ENCODE peak calls at places on chromosomes 3 and 15, in eight cellular contexts. One of them, this sample, is unnamed.

GRCh38 chr15:101781927-101782326 is 21.4 kb upstream of the OR4F6 start:
- DNase-seq in stimulated activated CD8-positive, alpha-beta memory T cell treated with anti-CD3 and anti-CD28 coated beads, Interleukin-7, amount 100 ng/mL, for 4 hours: no peak
- DNase-seq in stimulated activated naive B cell treated with anti-CD40 and anti-IgM and Interleukin-4, amounts not matched to agents 10 μg/mL and 1 μg/mL and 100 μg/mL, for 72 hours: no peak
- DNase-seq in stimulated activated CD4-positive, alpha-beta T cell treated with anti-CD3 and anti-CD28 coated beads, Interleukin-12 subunit alpha, Interleukin-12 subunit beta, amount 100 ng/mL, for 4 hours: no peak
- DNase-seq in H9: peak
- DNase-seq in CD8-positive, alpha-beta memory T cell: no peak
- DNase-seq in HFFc6: no peak
- DNase-seq in Peyer's patch: no peak
- DNase-seq in this sample: no peak

GRCh38 chr15:69823223-69823907 is 274.4 kb downstream of the TLE3 start:
- DNase-seq in stimulated activated CD8-positive, alpha-beta memory T cell treated with anti-CD3 and anti-CD28 coated beads, Interleukin-7, amount 100 ng/mL, for 4 hours: no peak
- DNase-seq in stimulated activated naive B cell treated with anti-CD40 and anti-IgM and Interleukin-4, amounts not matched to agents 10 μg/mL and 1 μg/mL and 100 μg/mL, for 72 hours: no peak
- DNase-seq in stimulated activated CD4-positive, alpha-beta T cell treated with anti-CD3 and anti-CD28 coated beads, Interleukin-12 subunit alpha, Interleukin-12 subunit beta, amount 100 ng/mL, for 4 hours: no peak
- DNase-seq in H9: no peak
- DNase-seq in CD8-positive, alpha-beta memory T cell: no peak
- DNase-seq in HFFc6: peak
- DNase-seq in Peyer's patch: no peak
- DNase-seq in this sample: no peak

GRCh38 chr3:157089455-157090221 is 70.3 kb downstream of the CCNL1 start:
- DNase-seq in stimulated activated CD8-positive, alpha-beta memory T cell treated with anti-CD3 and anti-CD28 coated beads, Interleukin-7, amount 100 ng/mL, for 4 hours: no peak
- DNase-seq in stimulated activated naive B cell treated with anti-CD40 and anti-IgM and Interleukin-4, amounts not matched to agents 10 μg/mL and 1 μg/mL and 100 μg/mL, for 72 hours: peak
- DNase-seq in stimulated activated CD4-positive, alpha-beta T cell treated with anti-CD3 and anti-CD28 coated beads, Interleukin-12 subunit alpha, Interleukin-12 subunit beta, amount 100 ng/mL, for 4 hours: peak
- DNase-seq in H9: no peak
- DNase-seq in CD8-positive, alpha-beta memory T cell: peak
- DNase-seq in HFFc6: no peak
- DNase-seq in Peyer's patch: peak
- DNase-seq in this sample: no peak

GRCh38 chr15:58438956-58439355 is 7.2 kb downstream of the LIPC start:
- DNase-seq in stimulated activated CD8-positive, alpha-beta memory T cell treated with anti-CD3 and anti-CD28 coated beads, Interleukin-7, amount 100 ng/mL, for 4 hours: no peak
- DNase-seq in stimulated activated naive B cell treated with anti-CD40 and anti-IgM and Interleukin-4, amounts not matched to agents 10 μg/mL and 1 μg/mL and 100 μg/mL, for 72 hours: no peak
- DNase-seq in stimulated activated CD4-positive, alpha-beta T cell treated with anti-CD3 and anti-CD28 coated beads, Interleukin-12 subunit alpha, Interleukin-12 subunit beta, amount 100 ng/mL, for 4 hours: no peak
- DNase-seq in H9: peak
- DNase-seq in CD8-positive, alpha-beta memory T cell: no peak
- DNase-seq in HFFc6: peak
- DNase-seq in Peyer's patch: no peak
- DNase-seq in this sample: peak

GRCh38 chr15:92898988-92899909 is 875 bp upstream of the CHD2 start:
- DNase-seq in stimulated activated CD8-positive, alpha-beta memory T cell treated with anti-CD3 and anti-CD28 coated beads, Interleukin-7, amount 100 ng/mL, for 4 hours: no peak
- DNase-seq in stimulated activated naive B cell treated with anti-CD40 and anti-IgM and Interleukin-4, amounts not matched to agents 10 μg/mL and 1 μg/mL and 100 μg/mL, for 72 hours: no peak
- DNase-seq in stimulated activated CD4-positive, alpha-beta T cell treated with anti-CD3 and anti-CD28 coated beads, Interleukin-12 subunit alpha, Interleukin-12 subunit beta, amount 100 ng/mL, for 4 hours: no peak
- DNase-seq in H9: no peak
- DNase-seq in CD8-positive, alpha-beta memory T cell: no peak
- DNase-seq in HFFc6: no peak
- DNase-seq in Peyer's patch: no peak
- DNase-seq in this sample: no peak

GRCh38 chr15:66138096-66138783 is 115.3 kb downstream of the MEGF11 start:
- DNase-seq in stimulated activated CD8-positive, alpha-beta memory T cell treated with anti-CD3 and anti-CD28 coated beads, Interleukin-7, amount 100 ng/mL, for 4 hours: no peak
- DNase-seq in stimulated activated naive B cell treated with anti-CD40 and anti-IgM and Interleukin-4, amounts not matched to agents 10 μg/mL and 1 μg/mL and 100 μg/mL, for 72 hours: no peak
- DNase-seq in stimulated activated CD4-positive, alpha-beta T cell treated with anti-CD3 and anti-CD28 coated beads, Interleukin-12 subunit alpha, Interleukin-12 subunit beta, amount 100 ng/mL, for 4 hours: no peak
- DNase-seq in H9: no peak
- DNase-seq in CD8-positive, alpha-beta memory T cell: no peak
- DNase-seq in HFFc6: no peak
- DNase-seq in Peyer's patch: no peak
- DNase-seq in this sample: no peak

GRCh38 chr3:12583280-12583679 is 26.4 kb downstream of the MKRN2 start:
- DNase-seq in stimulated activated CD8-positive, alpha-beta memory T cell treated with anti-CD3 and anti-CD28 coated beads, Interleukin-7, amount 100 ng/mL, for 4 hours: no peak
- DNase-seq in stimulated activated naive B cell treated with anti-CD40 and anti-IgM and Interleukin-4, amounts not matched to agents 10 μg/mL and 1 μg/mL and 100 μg/mL, for 72 hours: no peak
- DNase-seq in stimulated activated CD4-positive, alpha-beta T cell treated with anti-CD3 and anti-CD28 coated beads, Interleukin-12 subunit alpha, Interleukin-12 subunit beta, amount 100 ng/mL, for 4 hours: no peak
- DNase-seq in H9: no peak
- DNase-seq in CD8-positive, alpha-beta memory T cell: no peak
- DNase-seq in HFFc6: no peak
- DNase-seq in Peyer's patch: no peak
- DNase-seq in this sample: no peak

GRCh38 chr3:168973206-168973605 is 690.3 kb downstream of the MECOM start:
- DNase-seq in stimulated activated CD8-positive, alpha-beta memory T cell treated with anti-CD3 and anti-CD28 coated beads, Interleukin-7, amount 100 ng/mL, for 4 hours: no peak
- DNase-seq in stimulated activated naive B cell treated with anti-CD40 and anti-IgM and Interleukin-4, amounts not matched to agents 10 μg/mL and 1 μg/mL and 100 μg/mL, for 72 hours: no peak
- DNase-seq in stimulated activated CD4-positive, alpha-beta T cell treated with anti-CD3 and anti-CD28 coated beads, Interleukin-12 subunit alpha, Interleukin-12 subunit beta, amount 100 ng/mL, for 4 hours: no peak
- DNase-seq in H9: no peak
- DNase-seq in CD8-positive, alpha-beta memory T cell: no peak
- DNase-seq in HFFc6: no peak
- DNase-seq in Peyer's patch: no peak
- DNase-seq in this sample: no peak

GRCh38 chr15:39920510-39921273 is 626 bp upstream of the GPR176 start:
- DNase-seq in stimulated activated CD8-positive, alpha-beta memory T cell treated with anti-CD3 and anti-CD28 coated beads, Interleukin-7, amount 100 ng/mL, for 4 hours: peak
- DNase-seq in stimulated activated naive B cell treated with anti-CD40 and anti-IgM and Interleukin-4, amounts not matched to agents 10 μg/mL and 1 μg/mL and 100 μg/mL, for 72 hours: peak
- DNase-seq in stimulated activated CD4-positive, alpha-beta T cell treated with anti-CD3 and anti-CD28 coated beads, Interleukin-12 subunit alpha, Interleukin-12 subunit beta, amount 100 ng/mL, for 4 hours: peak
- DNase-seq in H9: peak
- DNase-seq in CD8-positive, alpha-beta memory T cell: peak
- DNase-seq in HFFc6: peak
- DNase-seq in Peyer's patch: peak
- DNase-seq in this sample: peak

GRCh38 chr15:78726870-78727551 is 84.3 kb downstream of the ADAMTS7 start:
- DNase-seq in stimulated activated CD8-positive, alpha-beta memory T cell treated with anti-CD3 and anti-CD28 coated beads, Interleukin-7, amount 100 ng/mL, for 4 hours: no peak
- DNase-seq in stimulated activated naive B cell treated with anti-CD40 and anti-IgM and Interleukin-4, amounts not matched to agents 10 μg/mL and 1 μg/mL and 100 μg/mL, for 72 hours: no peak
- DNase-seq in stimulated activated CD4-positive, alpha-beta T cell treated with anti-CD3 and anti-CD28 coated beads, Interleukin-12 subunit alpha, Interleukin-12 subunit beta, amount 100 ng/mL, for 4 hours: no peak
- DNase-seq in H9: peak
- DNase-seq in CD8-positive, alpha-beta memory T cell: no peak
- DNase-seq in HFFc6: no peak
- DNase-seq in Peyer's patch: no peak
- DNase-seq in this sample: no peak

GRCh38 chr15:55282284-55282833 is 7.3 kb downstream of the RAB27A start:
- DNase-seq in stimulated activated CD8-positive, alpha-beta memory T cell treated with anti-CD3 and anti-CD28 coated beads, Interleukin-7, amount 100 ng/mL, for 4 hours: no peak
- DNase-seq in stimulated activated naive B cell treated with anti-CD40 and anti-IgM and Interleukin-4, amounts not matched to agents 10 μg/mL and 1 μg/mL and 100 μg/mL, for 72 hours: no peak
- DNase-seq in stimulated activated CD4-positive, alpha-beta T cell treated with anti-CD3 and anti-CD28 coated beads, Interleukin-12 subunit alpha, Interleukin-12 subunit beta, amount 100 ng/mL, for 4 hours: no peak
- DNase-seq in H9: no peak
- DNase-seq in CD8-positive, alpha-beta memory T cell: peak
- DNase-seq in HFFc6: peak
- DNase-seq in Peyer's patch: no peak
- DNase-seq in this sample: no peak

GRCh38 chr15:41610048-41610447 is 50.2 kb upstream of the MGA start:
- DNase-seq in stimulated activated CD8-positive, alpha-beta memory T cell treated with anti-CD3 and anti-CD28 coated beads, Interleukin-7, amount 100 ng/mL, for 4 hours: no peak
- DNase-seq in stimulated activated naive B cell treated with anti-CD40 and anti-IgM and Interleukin-4, amounts not matched to agents 10 μg/mL and 1 μg/mL and 100 μg/mL, for 72 hours: no peak
- DNase-seq in stimulated activated CD4-positive, alpha-beta T cell treated with anti-CD3 and anti-CD28 coated beads, Interleukin-12 subunit alpha, Interleukin-12 subunit beta, amount 100 ng/mL, for 4 hours: no peak
- DNase-seq in H9: no peak
- DNase-seq in CD8-positive, alpha-beta memory T cell: no peak
- DNase-seq in HFFc6: no peak
- DNase-seq in Peyer's patch: no peak
- DNase-seq in this sample: no peak